ENCODE peak calls at places on chromosomes 3 and 15, in six cellular contexts. M is iPS DF 6.9, L is HepG2, J is OCI-LY7, U is tibial nerve, D is left lung. Y is an unnamed sample.

GRCh38 chr15:80152896-80153876 is at the start of gene FAH:
- DNase-seq in M (no peak), L (peak; percentile 30), J (peak; percentile 58), U (no peak), D (no peak), Y (no peak)

GRCh38 chr3:144142151-144142855 is 170.7 kb downstream of the DIPK2A start:
- DNase-seq in M (no peak), L (no peak), J (no peak), U (no peak), D (no peak), Y (no peak)

GRCh38 chr15:67400890-67401289 is 120.0 kb upstream of the C15orf61 start:
- DNase-seq in M (no peak), L (no peak), J (no peak), U (no peak), D (no peak), Y (no peak)

GRCh38 chr3:46549408-46549904 is 16.6 kb downstream of the LRRC2 start:
- DNase-seq in M (no peak), L (no peak), J (peak; percentile 97), U (no peak), D (no peak), Y (no peak)

GRCh38 chr15:96320703-96321421 is 9.6 kb upstream of the NR2F2 start:
- DNase-seq in M (no peak), L (no peak), J (no peak), U (no peak), D (no peak), Y (no peak)

GRCh38 chr3:133943639-133944131 is 48.0 kb upstream of the RAB6B start:
- DNase-seq in M (no peak), L (no peak), J (no peak), U (no peak), D (no peak), Y (no peak)

GRCh38 chr3:115922681-115923347 is 299.5 kb downstream of the GAP43 start:
- DNase-seq in M (peak; percentile 20), L (peak; percentile 10), J (no peak), U (no peak), D (no peak), Y (no peak)

GRCh38 chr3:21641959-21642358 is 109.1 kb downstream of the ZNF385D start:
- DNase-seq in M (no peak), L (no peak), J (no peak), U (no peak), D (no peak), Y (no peak)

GRCh38 chr15:77384086-77384485 is 35.8 kb downstream of the PEAK1 start:
- DNase-seq in M (no peak), L (no peak), J (no peak), U (no peak), D (no peak), Y (no peak)

GRCh38 chr15:60375255-60375809 is 22.5 kb downstream of the ANXA2 start:
- DNase-seq in M (no peak), L (no peak), J (no peak), U (no peak), D (no peak), Y (no peak)

GRCh38 chr15:63556246-63556645 is 40.9 kb upstream of the FBXL22 start:
- DNase-seq in M (no peak), L (no peak), J (no peak), U (no peak), D (no peak), Y (no peak)
- H3K36me3 ChIP-seq in M (no peaks in the 10 kb centered on the region), L (peaks cover 11% of the 10 kb centered on the region), J (peaks cover 71% of the 10 kb centered on the region), U (peaks cover 7% of the 10 kb centered on the region), D (no peaks in the 10 kb centered on the region), Y (no peaks in the 10 kb centered on the region)

DNA sequence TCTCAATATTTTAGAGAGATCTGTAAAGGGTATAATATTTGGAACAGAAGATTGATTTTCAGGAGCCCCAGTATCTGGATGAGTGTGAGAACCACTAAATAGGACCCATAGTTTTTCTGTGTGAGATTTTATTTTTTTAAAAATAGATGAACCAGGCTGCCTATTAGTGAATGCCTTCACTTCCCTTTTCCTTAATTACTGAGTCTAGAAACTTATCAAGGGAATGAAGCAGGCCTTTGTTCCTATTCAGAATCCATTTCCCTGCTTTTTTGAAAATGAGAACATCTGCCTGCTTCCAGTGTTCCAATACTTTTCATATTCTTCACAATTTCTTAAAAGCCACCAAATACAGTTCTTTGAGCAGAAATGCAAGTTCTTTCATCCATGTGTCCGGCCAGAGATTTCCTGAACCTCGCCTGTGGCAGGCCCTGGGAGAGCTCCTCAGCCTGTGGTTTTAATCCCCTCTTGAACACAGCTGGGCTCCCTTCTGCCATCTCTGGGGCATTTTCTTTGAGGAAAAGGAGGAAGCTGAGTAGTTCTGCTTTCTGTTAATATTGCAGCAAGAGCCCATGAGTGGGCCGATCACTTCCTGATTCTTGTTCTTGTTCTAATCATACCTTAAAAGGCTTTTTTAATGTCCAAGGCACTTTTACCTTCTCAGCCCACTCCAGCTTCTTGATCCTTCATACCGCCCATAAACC is 4.7 kb downstream of the EHD4 start:
- DNase-seq in M (no peak), L (no peak), J (peak; percentile 80), U (peak; percentile 40), D (no peak), Y (no peak)
- H3K4me1 ChIP-seq in M (no peaks in the 10 kb centered on the region), L (peaks cover 22% of the 10 kb centered on the region), J (peaks cover 43% of the 10 kb centered on the region), U (no peaks in the 10 kb centered on the region), D (peaks cover 67% of the 10 kb centered on the region), Y (peaks cover 41% of the 10 kb centered on the region)

DNA sequence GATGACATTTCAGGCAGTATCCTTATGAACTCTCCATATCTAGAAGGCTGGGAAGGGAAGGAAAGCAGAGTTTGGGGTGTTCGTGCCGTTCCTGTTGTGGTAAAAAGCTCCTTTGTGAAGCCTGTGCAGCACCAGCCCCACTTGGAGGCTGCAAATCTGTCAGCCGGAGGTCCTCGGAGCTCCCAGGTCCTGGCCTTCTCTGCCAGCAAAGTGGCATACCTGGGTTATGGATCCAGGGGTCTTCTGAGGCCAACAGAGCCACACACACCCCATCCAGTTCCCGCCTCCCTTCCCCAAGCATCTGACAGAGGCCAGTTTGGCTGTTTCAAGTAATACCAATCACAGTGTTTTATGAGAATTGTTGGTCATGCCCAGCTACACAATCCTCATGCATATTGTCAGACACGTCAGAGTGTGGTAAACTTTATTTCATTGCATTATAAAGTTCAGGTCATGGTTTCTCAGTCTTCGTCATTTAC is 15.9 kb upstream of the USP3 start:
- DNase-seq in M (no peak), L (no peak), J (no peak), U (no peak), D (no peak), Y (no peak)
- H3K4me3 ChIP-seq in M (no peak overlapping the region), L (no peak overlapping the region), J (no peak overlapping the region), U (no peak overlapping the region), D (no peak overlapping the region), Y (no peak overlapping the region)

DNA sequence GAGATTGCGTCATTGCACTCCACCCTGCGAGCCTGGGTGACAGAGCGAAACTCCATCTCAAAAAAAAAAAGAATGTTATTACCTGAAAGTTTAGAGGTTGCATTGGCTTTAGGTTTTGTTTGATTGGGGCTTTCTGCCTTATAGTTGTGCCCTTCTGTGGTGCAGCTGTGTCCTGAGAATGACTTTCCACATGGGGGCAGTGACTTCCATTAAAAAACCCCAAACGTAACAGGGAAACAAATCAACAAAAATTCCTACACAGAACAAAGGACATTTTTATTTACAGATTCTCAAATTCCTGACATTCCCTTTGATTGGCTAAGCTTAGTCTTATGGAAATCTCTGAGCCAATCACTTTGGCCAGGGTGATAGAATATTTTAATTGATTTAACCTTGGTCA is 154.1 kb upstream of the GPR149 start:
- DNase-seq in M (peak; percentile 9), L (peak; percentile 1), J (no peak), U (no peak), D (no peak), Y (no peak)
- H3K36me3 ChIP-seq in M (no peaks in the 10 kb centered on the region), L (no peaks in the 10 kb centered on the region), J (no peaks in the 10 kb centered on the region), U (no peaks in the 10 kb centered on the region), D (no peaks in the 10 kb centered on the region), Y (no peaks in the 10 kb centered on the region)

DNA sequence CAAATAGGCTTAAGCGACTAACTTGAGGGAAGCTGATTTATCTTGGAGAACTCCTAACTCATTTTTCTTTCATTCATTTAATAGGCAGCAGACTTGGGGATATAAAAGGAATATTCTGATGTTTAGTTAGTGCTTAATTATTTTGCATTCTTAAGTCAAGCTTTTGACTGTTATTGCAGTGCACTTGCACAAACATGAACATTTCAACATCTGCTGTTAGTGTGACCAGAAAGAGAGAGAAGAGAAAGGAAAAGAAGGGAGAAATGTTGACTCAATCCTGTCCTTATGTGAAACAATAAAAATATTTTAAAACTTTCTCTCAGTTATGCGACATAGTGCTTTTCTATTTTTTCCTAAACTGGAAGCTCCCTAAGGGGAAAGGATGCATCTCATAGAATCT is 507.8 kb downstream of the LPP start:
- DNase-seq in M (no peak), L (no peak), J (no peak), U (no peak), D (no peak), Y (no peak)
- H3K4me1 ChIP-seq in M (no peaks in the 10 kb centered on the region), L (peaks cover 39% of the 10 kb centered on the region), J (no peaks in the 10 kb centered on the region), U (no peaks in the 10 kb centered on the region), D (peaks cover 3% of the 10 kb centered on the region), Y (peaks cover 4% of the 10 kb centered on the region)

GRCh38 chr3:126474498-126475410 is 937 bp downstream of the ZXDC start:
- DNase-seq in M (no peak), L (no peak), J (peak; percentile 52), U (no peak), D (peak; percentile 88), Y (peak; percentile 60)

GRCh38 chr3:126475411-126476114 is at the start of gene ZXDC:
- DNase-seq in M (peak; percentile 71), L (peak; percentile 82), J (peak; percentile 94), U (peak; percentile 78), D (peak; percentile 99), Y (peak; percentile 95)

GRCh38 chr3:126472277-126473006 is 3.2 kb downstream of the ZXDC start:
- DNase-seq in M (no peak), L (peak; percentile 94), J (peak; percentile 15), U (peak; percentile 78), D (peak; percentile 92), Y (peak; percentile 42)

GRCh38 chr3:126476166-126476975 is 680 bp upstream of the ZXDC start:
- DNase-seq in M (no peak), L (no peak), J (no peak), U (peak; percentile 53), D (peak; percentile 90), Y (no peak)

GRCh38 chr3:126473292-126474168 is 2.2 kb downstream of the ZXDC start:
- DNase-seq in M (no peak), L (no peak), J (peak; percentile 7), U (no peak), D (no peak), Y (no peak)
- H3K4me3 ChIP-seq in M (no peak overlapping the region), L (peak overlapping the region; percentile 70), J (peak overlapping the region; percentile 76), U (peak overlapping the region; percentile 90), D (peak overlapping the region; percentile 65), Y (peak overlapping the region; percentile 23)

GRCh38 chr3:194642769-194643168 is 9.6 kb upstream of the TMEM44 start:
- DNase-seq in M (no peak), L (no peak), J (no peak), U (no peak), D (no peak), Y (no peak)

DNA sequence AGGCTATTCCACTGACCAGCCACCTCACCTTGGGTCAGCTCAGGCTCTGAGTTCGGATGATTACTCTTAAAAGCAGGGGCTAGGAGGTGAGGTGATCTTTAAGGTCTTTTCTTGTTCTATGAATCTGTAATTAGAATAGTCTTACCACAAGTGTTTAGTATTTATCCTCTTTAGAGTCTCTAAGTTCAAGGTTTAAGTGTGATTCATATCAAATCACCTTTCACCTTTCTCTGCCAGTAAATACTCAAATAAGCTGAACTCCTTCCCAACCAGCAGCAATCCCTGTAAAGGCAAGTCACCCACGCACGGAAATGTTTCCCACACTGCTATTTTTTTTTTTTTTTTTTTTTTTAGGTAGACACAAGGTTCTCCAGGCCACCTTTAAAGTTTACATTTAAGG is 14.5 kb upstream of the TMEM44 start:
- DNase-seq in M (no peak), L (no peak), J (no peak), U (no peak), D (no peak), Y (no peak)
- H3K36me3 ChIP-seq in M (peaks cover 9% of the 10 kb centered on the region), L (peaks cover 12% of the 10 kb centered on the region), J (peaks cover 92% of the 10 kb centered on the region), U (peaks cover 26% of the 10 kb centered on the region), D (no peaks in the 10 kb centered on the region), Y (no peaks in the 10 kb centered on the region)